ENCODE peak calls at places on chromosomes 5 and 9, in six cellular contexts. Y is colonic mucosa, O is astrocyte of the spinal cord, G is astrocyte, B is AG04449, P is PC-9. M is an unnamed sample.

GRCh38 chr5:92634883-92635282 is 946.1 kb downstream of the NR2F1-AS1 start:
- DNase-seq in Y (no peak), O (no peak), G (no peak), B (no peak), P (no peak), M (no peak)

GRCh38 chr9:94611638-94612068 is 18.0 kb upstream of the FBP2 start:
- DNase-seq in Y (no peak), O (no peak), G (no peak), B (no peak), P (no peak), M (no peak)

GRCh38 chr5:140800816-140801493 is at the start of gene PCDHA3:
- DNase-seq in Y (no peak), O (peak; percentile 12), G (peak; percentile 6), B (no peak), P (no peak), M (peak; percentile 2)

GRCh38 chr5:149911031-149911430 is 33.6 kb downstream of the PDE6A start:
- DNase-seq in Y (no peak), O (no peak), G (no peak), B (no peak), P (no peak), M (no peak)

GRCh38 chr9:78239506-78239905 is 3.6 kb downstream of the CEP78 start:
- DNase-seq in Y (peak; percentile 22), O (no peak), G (no peak), B (no peak), P (no peak), M (no peak)

GRCh38 chr5:67246108-67246507 is 49.5 kb upstream of the CD180 start:
- DNase-seq in Y (peak; percentile 42), O (peak; percentile 92), G (peak; percentile 56), B (peak; percentile 36), P (no peak), M (peak; percentile 73)

GRCh38 chr5:179768326-179769085 is 25.3 kb upstream of the LTC4S start:
- DNase-seq in Y (no peak), O (no peak), G (no peak), B (no peak), P (no peak), M (no peak)

GRCh38 chr5:19855929-19856328 is 132.1 kb downstream of the CDH18 start:
- DNase-seq in Y (no peak), O (peak; percentile 52), G (peak; percentile 65), B (peak; percentile 50), P (no peak), M (no peak)

GRCh38 chr5:68215888-68216736 is 556 bp downstream of the PIK3R1 start:
- DNase-seq in Y (peak; percentile 80), O (no peak), G (no peak), B (no peak), P (peak; percentile 25), M (no peak)

GRCh38 chr5:20056933-20057332 is 68.9 kb upstream of the CDH18 start:
- DNase-seq in Y (no peak), O (no peak), G (no peak), B (no peak), P (no peak), M (no peak)

GRCh38 chr5:172418847-172419810 is 35.2 kb downstream of the SH3PXD2B start:
- DNase-seq in Y (no peak), O (no peak), G (no peak), B (no peak), P (no peak), M (no peak)

GRCh38 chr9:4062966-4063365 is 236.9 kb downstream of the GLIS3 start:
- DNase-seq in Y (no peak), O (peak; percentile 41), G (no peak), B (no peak), P (no peak), M (no peak)

GRCh38 chr5:168592014-168592368 is 12.8 kb upstream of the PANK3 start:
- DNase-seq in Y (no peak), O (peak; percentile 38), G (peak; percentile 59), B (peak; percentile 29), P (peak; percentile 26), M (no peak)

GRCh38 chr9:112494153-112494552 is 7.5 kb downstream of the KIAA1958 start:
- DNase-seq in Y (no peak), O (no peak), G (no peak), B (no peak), P (no peak), M (no peak)

GRCh38 chr5:109329296-109330252 is 80.2 kb downstream of the PJA2 start:
- DNase-seq in Y (no peak), O (peak; percentile 88), G (peak; percentile 87), B (peak; percentile 42), P (no peak), M (no peak)

GRCh38 chr5:112119527-112119926 is 299.6 kb downstream of the EPB41L4A start:
- DNase-seq in Y (no peak), O (no peak), G (peak; percentile 18), B (no peak), P (no peak), M (no peak)

GRCh38 chr5:135571902-135572301 is 6.9 kb downstream of the CXCL14 start:
- DNase-seq in Y (no peak), O (no peak), G (no peak), B (no peak), P (no peak), M (no peak)

GRCh38 chr5:135568923-135569360 is 9.8 kb downstream of the CXCL14 start:
- DNase-seq in Y (no peak), O (no peak), G (no peak), B (no peak), P (no peak), M (no peak)

GRCh38 chr5:135571210-135571609 is 7.6 kb downstream of the CXCL14 start:
- DNase-seq in Y (no peak), O (no peak), G (no peak), B (no peak), P (no peak), M (no peak)

GRCh38 chr5:135569755-135570452 is 8.9 kb downstream of the CXCL14 start:
- DNase-seq in Y (no peak), O (peak; percentile 17), G (peak; percentile 14), B (no peak), P (no peak), M (no peak)

GRCh38 chr5:135570453-135570764 is 8.4 kb downstream of the CXCL14 start:
- DNase-seq in Y (no peak), O (no peak), G (no peak), B (no peak), P (no peak), M (no peak)
- TF ChIP-seq CTCF in Y (no peak), O (no peak), G (no peak), B (no peak), P (peak; percentile 36), M (no peak)

GRCh38 chr9:129319938-129320481 is 141.9 kb upstream of the IER5L start:
- DNase-seq in Y (peak; percentile 18), O (no peak), G (no peak), B (no peak), P (no peak), M (no peak)

GRCh38 chr9:129319076-129319937 is 141.2 kb upstream of the IER5L start:
- DNase-seq in Y (peak; percentile 23), O (no peak), G (no peak), B (no peak), P (no peak), M (no peak)

GRCh38 chr9:129321511-129322021 is 143.5 kb upstream of the IER5L start:
- DNase-seq in Y (no peak), O (no peak), G (no peak), B (no peak), P (no peak), M (no peak)

GRCh38 chr9:129322022-129322621 is 144.1 kb upstream of the IER5L start:
- DNase-seq in Y (no peak), O (no peak), G (no peak), B (no peak), P (no peak), M (no peak)

DNA sequence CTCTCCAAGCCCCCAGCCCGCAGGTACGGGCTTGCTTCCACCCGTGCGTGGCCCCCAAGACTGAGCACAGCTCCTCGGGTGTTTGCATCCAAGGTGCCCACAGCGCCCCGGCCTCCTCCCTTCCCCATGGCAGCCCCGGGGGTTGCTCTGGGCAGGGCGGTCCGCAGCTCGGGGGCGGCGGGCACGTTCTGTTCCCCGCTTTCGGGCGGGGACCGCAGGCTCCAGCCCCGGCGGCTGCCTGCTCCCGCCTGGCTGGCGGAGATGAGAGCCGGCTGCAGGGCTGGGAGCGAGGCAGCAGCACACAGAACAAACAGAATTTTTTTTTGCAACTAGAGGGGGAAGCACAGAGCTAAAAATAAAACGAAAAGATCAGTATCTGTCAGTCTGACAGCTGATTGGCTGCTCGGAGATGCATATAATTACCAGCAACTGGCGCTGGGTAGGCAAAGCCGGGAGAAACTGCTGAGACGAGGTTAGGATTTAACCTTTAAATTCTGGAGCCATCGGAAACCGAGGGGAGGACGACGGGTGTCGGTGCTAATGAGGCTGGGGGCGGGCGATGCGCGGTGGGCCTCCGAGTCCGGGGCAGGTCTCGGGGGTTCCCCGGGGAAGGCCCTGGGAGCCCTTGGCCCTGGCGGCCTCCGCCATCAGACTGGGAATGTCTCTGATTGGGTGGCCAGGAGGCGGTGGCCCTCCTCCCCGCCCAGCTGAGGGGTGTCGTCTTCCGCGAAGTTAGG is 142.7 kb upstream of the IER5L start:
- DNase-seq in Y (no peak), O (peak; percentile 76), G (peak; percentile 81), B (peak; percentile 63), P (peak; percentile 48), M (peak; percentile 72)
- H3K4me3 ChIP-seq in Y (peak overlapping the region; percentile 38), O (no peak overlapping the region), G (peak overlapping the region; percentile 36), B (peak overlapping the region; percentile 61), P (no peak overlapping the region), M (peak overlapping the region; percentile 30)

GRCh38 chr9:17622166-17622565 is 43.3 kb downstream of the SH3GL2 start:
- DNase-seq in Y (no peak), O (no peak), G (no peak), B (no peak), P (no peak), M (no peak)
- TF ChIP-seq CTCF in Y (no peak), O (no peak), G (no peak), B (no peak), P (no peak), M (no peak)

GRCh38 chr5:52988335-52989024 is 672 bp upstream of the ITGA2 start:
- DNase-seq in Y (no peak), O (no peak), G (no peak), B (no peak), P (no peak), M (no peak)
- H3K4me3 ChIP-seq in Y (peak overlapping the region; percentile 70), O (peak overlapping the region; percentile 73), G (peak overlapping the region; percentile 87), B (peak overlapping the region; percentile 76), P (peak overlapping the region; percentile 91), M (peak overlapping the region; percentile 82)

DNA sequence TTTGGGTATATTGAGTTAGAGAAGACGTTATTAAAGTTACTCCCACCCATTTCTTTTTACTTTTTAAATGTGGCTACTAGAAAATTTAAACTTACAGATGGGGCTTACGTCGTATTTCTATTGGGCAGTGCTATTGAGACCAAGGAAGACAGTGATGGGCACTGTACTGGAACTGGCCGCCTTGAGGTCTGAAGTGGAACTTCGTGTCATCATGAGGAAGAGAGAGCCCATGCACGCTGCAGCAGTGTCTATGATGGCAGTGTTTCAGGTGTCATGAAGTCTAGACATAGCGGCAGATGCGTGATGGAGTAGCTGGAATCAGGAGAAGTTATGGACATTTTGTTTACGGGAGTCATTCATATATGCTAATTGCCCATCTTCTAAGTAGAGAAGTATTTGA is 143.7 kb downstream of the LRRC70 start:
- DNase-seq in Y (no peak), O (no peak), G (no peak), B (no peak), P (no peak), M (no peak)
- TF ChIP-seq CTCF in Y (no peak), O (no peak), G (no peak), B (no peak), P (no peak), M (no peak)

M was measured in HFF-Myc.